ENCODE peak calls at places on chromosomes 3 and 15, in four cellular contexts. One of them, this sample, is unnamed.

GRCh38 chr3:193207874-193208273 is 33.1 kb upstream of the PLAAT1 start:
- DNase-seq in A549: no peak
- DNase-seq in fibroblast of the aortic adventitia: no peak
- DNase-seq in AG10803: no peak
- DNase-seq in this sample: no peak

GRCh38 chr3:170997966-170998913 is 28.3 kb downstream of the SLC2A2 start:
- DNase-seq in A549: no peak
- DNase-seq in fibroblast of the aortic adventitia: peak
- DNase-seq in AG10803: peak
- DNase-seq in this sample: peak

GRCh38 chr3:8523041-8523440 is 21.4 kb downstream of the LMCD1 start:
- DNase-seq in A549: no peak
- DNase-seq in fibroblast of the aortic adventitia: no peak
- DNase-seq in AG10803: no peak
- DNase-seq in this sample: no peak

GRCh38 chr3:179015551-179016020 is 56.0 kb downstream of the ZMAT3 start:
- DNase-seq in A549: peak
- DNase-seq in fibroblast of the aortic adventitia: peak
- DNase-seq in AG10803: peak
- DNase-seq in this sample: peak

GRCh38 chr3:155594836-155595235 is 150.0 kb downstream of the PLCH1 start:
- DNase-seq in A549: no peak
- DNase-seq in fibroblast of the aortic adventitia: no peak
- DNase-seq in AG10803: no peak
- DNase-seq in this sample: no peak

GRCh38 chr15:57732526-57733331 is 26.2 kb downstream of the POLR2M start:
- DNase-seq in A549: peak
- DNase-seq in fibroblast of the aortic adventitia: peak
- DNase-seq in AG10803: peak
- DNase-seq in this sample: peak

GRCh38 chr3:172982731-172983364 is 158.2 kb downstream of the SPATA16 start:
- DNase-seq in A549: peak
- DNase-seq in fibroblast of the aortic adventitia: peak
- DNase-seq in AG10803: no peak
- DNase-seq in this sample: no peak

GRCh38 chr3:147002721-147003120 is 397.6 kb upstream of the PLSCR5 start:
- DNase-seq in A549: no peak
- DNase-seq in fibroblast of the aortic adventitia: no peak
- DNase-seq in AG10803: peak
- DNase-seq in this sample: no peak

GRCh38 chr3:123053107-123053506 is 13.7 kb upstream of the PDIA5 start:
- DNase-seq in A549: no peak
- DNase-seq in fibroblast of the aortic adventitia: peak
- DNase-seq in AG10803: no peak
- DNase-seq in this sample: peak

GRCh38 chr3:107629556-107629955 is 106.8 kb downstream of the BBX start:
- DNase-seq in A549: no peak
- DNase-seq in fibroblast of the aortic adventitia: no peak
- DNase-seq in AG10803: peak
- DNase-seq in this sample: peak

GRCh38 chr3:18012933-18013332 is 270.5 kb upstream of the TBC1D5 start:
- DNase-seq in A549: no peak
- DNase-seq in fibroblast of the aortic adventitia: no peak
- DNase-seq in AG10803: no peak
- DNase-seq in this sample: no peak

GRCh38 chr3:126555795-126556636 is 2.7 kb downstream of the C3orf22 start:
- DNase-seq in A549: no peak
- DNase-seq in fibroblast of the aortic adventitia: no peak
- DNase-seq in AG10803: no peak
- DNase-seq in this sample: no peak

GRCh38 chr3:126553284-126553811 is 5.4 kb downstream of the C3orf22 start:
- DNase-seq in A549: no peak
- DNase-seq in fibroblast of the aortic adventitia: no peak
- DNase-seq in AG10803: no peak
- DNase-seq in this sample: no peak

GRCh38 chr3:126556637-126557414 is 1.9 kb downstream of the C3orf22 start:
- DNase-seq in A549: no peak
- DNase-seq in fibroblast of the aortic adventitia: no peak
- DNase-seq in AG10803: no peak
- DNase-seq in this sample: no peak

GRCh38 chr3:126552688-126553283 is 5.9 kb downstream of the C3orf22 start:
- DNase-seq in A549: no peak
- DNase-seq in fibroblast of the aortic adventitia: no peak
- DNase-seq in AG10803: no peak
- DNase-seq in this sample: no peak

DNA sequence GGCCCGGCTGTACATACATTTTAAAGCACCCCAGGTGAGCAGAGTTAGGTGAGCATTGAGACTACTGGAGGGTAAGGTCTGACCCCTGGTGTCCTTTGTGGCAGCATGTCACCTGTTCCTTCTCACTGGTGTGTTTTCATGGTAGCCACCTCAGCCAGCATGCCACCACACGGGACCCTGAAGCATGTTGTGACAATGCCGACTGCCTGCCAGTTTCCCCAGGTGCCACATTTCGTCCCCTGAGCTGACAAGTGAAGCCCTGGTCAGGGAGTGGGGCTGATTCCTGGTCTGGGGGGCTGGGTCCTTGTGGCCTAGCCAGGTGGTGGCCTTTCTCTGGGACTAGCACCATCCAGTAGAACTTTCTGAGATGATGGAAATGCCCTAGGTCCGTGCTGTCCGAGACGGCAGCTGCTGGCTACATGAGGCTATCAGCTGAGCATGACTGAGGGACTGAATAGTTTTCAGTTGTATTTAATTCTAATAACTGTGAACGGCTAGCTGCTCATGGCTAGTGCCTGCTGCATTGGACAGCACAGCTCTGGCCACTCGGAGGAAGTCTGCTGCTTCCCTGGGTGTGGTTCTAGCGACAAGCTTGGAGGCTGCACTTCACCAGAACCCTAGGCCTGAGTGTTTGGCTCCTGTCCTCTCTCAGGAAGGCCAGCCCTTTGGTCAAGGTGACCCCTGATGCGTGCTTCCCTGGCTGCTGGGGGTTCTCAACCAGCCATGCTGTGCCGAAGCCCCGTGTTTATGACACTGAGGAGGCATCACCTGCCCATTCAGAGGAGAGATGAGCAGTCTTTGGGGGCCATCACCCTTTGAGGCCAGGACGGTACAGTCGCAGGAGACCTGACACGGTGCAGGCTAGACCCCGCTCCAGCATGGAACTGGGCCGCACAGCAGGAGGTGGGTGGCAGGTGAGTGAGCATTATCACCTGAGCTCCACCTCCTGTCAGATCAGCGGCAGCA is 3.9 kb downstream of the C3orf22 start:
- DNase-seq in A549: no peak
- DNase-seq in fibroblast of the aortic adventitia: no peak
- DNase-seq in AG10803: no peak
- DNase-seq in this sample: no peak
- H3K4me3 ChIP-seq in A549: no peak
- H3K4me3 ChIP-seq in fibroblast of the aortic adventitia: no peak
- H3K4me3 ChIP-seq in AG10803: no peak
- H3K4me3 ChIP-seq in this sample: no peak

GRCh38 chr3:195909294-195909644 is 918 bp upstream of the TNK2 start:
- DNase-seq in A549: no peak
- DNase-seq in fibroblast of the aortic adventitia: no peak
- DNase-seq in AG10803: no peak
- DNase-seq in this sample: no peak
- TF ChIP-seq CTCF in A549: peak
- TF ChIP-seq CTCF in fibroblast of the aortic adventitia: no peak
- TF ChIP-seq CTCF in AG10803: no peak
- TF ChIP-seq CTCF in this sample: no peak

DNA sequence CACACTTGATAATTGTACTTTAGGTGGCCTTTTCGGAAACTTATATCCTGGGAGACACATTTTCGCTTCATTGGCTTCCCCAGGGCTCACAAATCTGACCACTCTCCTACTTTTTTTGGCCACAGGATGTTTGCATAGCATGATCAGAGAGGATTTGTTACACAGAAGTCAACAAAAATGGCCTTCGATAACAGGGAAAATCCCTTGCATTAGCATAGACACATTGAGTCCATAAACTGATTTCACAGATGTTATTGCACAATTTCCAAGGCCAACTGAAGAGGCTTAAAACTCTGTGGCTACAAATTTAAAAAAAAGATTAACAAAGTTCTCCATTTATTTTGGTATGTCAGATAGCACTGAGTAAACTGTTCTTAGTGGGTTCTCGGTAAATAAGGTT is 189.1 kb upstream of the SYNPR start:
- DNase-seq in A549: no peak
- DNase-seq in fibroblast of the aortic adventitia: no peak
- DNase-seq in AG10803: peak
- DNase-seq in this sample: peak
- H3K4me3 ChIP-seq in A549: no peak
- H3K4me3 ChIP-seq in fibroblast of the aortic adventitia: no peak
- H3K4me3 ChIP-seq in AG10803: no peak
- H3K4me3 ChIP-seq in this sample: no peak

DNA sequence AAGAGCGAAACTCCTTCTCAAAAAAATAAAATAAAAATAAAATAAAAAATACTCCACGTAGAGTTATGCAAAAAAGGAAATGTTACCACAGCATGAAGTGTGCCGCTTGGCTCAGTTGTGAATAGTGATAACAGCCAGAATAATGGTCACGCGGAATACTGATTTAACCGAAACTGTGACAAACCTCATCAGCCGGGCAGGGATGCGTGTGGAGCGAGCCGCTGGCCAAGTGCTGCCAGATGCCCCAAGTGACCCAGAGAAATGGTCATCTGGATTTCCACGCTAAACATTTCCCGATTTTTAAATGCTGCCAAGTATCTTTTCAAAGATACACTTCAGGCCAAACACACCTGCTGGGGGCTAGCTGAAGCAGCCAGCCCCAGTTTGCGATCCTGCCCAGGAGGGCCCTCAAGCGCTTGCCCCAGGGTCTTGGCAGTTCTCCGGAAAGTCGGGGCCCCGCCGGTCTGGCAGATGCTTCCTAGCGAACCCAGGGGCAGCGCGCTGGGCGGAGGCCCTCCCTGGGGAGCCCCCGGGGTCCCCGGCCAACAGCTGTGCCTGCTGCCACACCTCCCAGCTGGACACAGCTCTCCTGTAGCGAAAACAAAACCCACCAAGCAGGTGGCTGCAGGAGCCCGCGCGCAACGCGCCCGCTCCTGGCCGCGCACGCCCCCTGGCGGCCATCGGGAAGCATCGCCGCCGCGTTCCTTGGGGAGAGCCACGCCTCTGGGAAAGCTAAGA is 35.1 kb downstream of the CMTM6 start:
- DNase-seq in A549: peak
- DNase-seq in fibroblast of the aortic adventitia: peak
- DNase-seq in AG10803: peak
- DNase-seq in this sample: peak
- TF ChIP-seq CTCF in A549: peak
- TF ChIP-seq CTCF in fibroblast of the aortic adventitia: peak
- TF ChIP-seq CTCF in AG10803: peak
- TF ChIP-seq CTCF in this sample: peak

DNA sequence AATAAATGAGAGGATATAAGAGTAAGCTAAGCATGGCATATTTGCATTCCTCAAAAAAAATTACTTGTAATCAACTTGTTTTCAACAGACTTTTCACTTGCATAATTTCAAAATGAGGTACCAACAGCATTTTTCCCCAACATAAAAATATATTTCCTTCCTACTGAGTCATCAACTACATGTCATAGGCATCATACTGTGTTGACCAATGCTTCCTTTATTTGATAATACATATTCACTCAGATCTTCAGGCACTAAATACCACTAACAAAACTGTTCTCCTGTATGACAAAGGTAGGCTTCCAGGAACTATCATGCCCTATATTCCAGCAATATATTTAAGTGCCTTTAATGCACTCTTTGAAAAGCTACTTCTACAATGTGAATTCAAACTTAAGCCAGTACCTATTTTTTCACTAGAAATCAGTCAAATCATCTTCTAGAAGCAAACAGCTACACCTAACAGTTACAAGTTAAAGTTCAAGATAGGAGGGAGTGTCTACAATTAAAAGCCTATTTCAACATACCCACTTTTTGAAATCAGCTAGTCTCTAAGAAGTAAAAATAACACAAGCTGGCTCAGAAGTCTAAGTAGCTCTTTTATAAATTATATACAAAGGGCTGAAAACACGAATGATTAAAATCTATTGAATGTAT is 11.3 kb downstream of the ADAM10 start:
- DNase-seq in A549: no peak
- DNase-seq in fibroblast of the aortic adventitia: peak
- DNase-seq in AG10803: peak
- DNase-seq in this sample: peak
- H3K4me3 ChIP-seq in A549: no peak
- H3K4me3 ChIP-seq in fibroblast of the aortic adventitia: no peak
- H3K4me3 ChIP-seq in AG10803: no peak
- H3K4me3 ChIP-seq in this sample: no peak

GRCh38 chr3:138445654-138446053 is 11.2 kb downstream of the ESYT3 start:
- DNase-seq in A549: no peak
- DNase-seq in fibroblast of the aortic adventitia: no peak
- DNase-seq in AG10803: no peak
- DNase-seq in this sample: no peak
- TF ChIP-seq CTCF in A549: no peak
- TF ChIP-seq CTCF in fibroblast of the aortic adventitia: no peak
- TF ChIP-seq CTCF in AG10803: no peak
- TF ChIP-seq CTCF in this sample: no peak

GRCh38 chr3:9934993-9935392 is 1.4 kb downstream of the CRELD1 start:
- DNase-seq in A549: no peak
- DNase-seq in fibroblast of the aortic adventitia: no peak
- DNase-seq in AG10803: no peak
- DNase-seq in this sample: no peak
- H3K4me3 ChIP-seq in A549: peak
- H3K4me3 ChIP-seq in fibroblast of the aortic adventitia: no peak
- H3K4me3 ChIP-seq in AG10803: no peak
- H3K4me3 ChIP-seq in this sample: no peak

This sample was measured in fibroblast of mammary gland.